ENCODE peak calls at places on chromosomes 2 and 18, in nine cellular contexts. Q is activated gamma-delta T cell treated with Interleukin-2 at 50 U/mL for 16 hours; R is stimulated activated CD4-positive, alpha-beta T cell treated with anti-CD3 and anti-CD28 coated beads, Interleukin-2, amount 100 ng/mL, for 48 hours; J is psoas muscle; F is Calu3; A is GM10248; E is neural crest cell; I is GM23338; M is dorsolateral prefrontal cortex. O is an unnamed sample.

GRCh38 chr2:202682274-202682673 is 47.5 kb downstream of the FAM117B start:
- DNase-seq in Q (no peak), I (peak; percentile 50), J (no peak), E (no peak), A (no peak), M (no peak), F (no peak), R (no peak), O (no peak)

GRCh38 chr2:1605102-1605501 is 139.2 kb downstream of the PXDN start:
- DNase-seq in J (peak; percentile 79), E (no peak), Q (no peak), F (no peak), M (peak; percentile 47), I (peak; percentile 22), A (no peak), R (no peak), O (peak; percentile 21)

GRCh38 chr2:8999802-9000201 is 3.7 kb downstream of the MBOAT2 start:
- DNase-seq in M (no peak), I (no peak), Q (no peak), R (no peak), J (no peak), A (no peak), E (no peak), F (peak; percentile 26), O (no peak)

GRCh38 chr2:187462839-187463238 is 14.8 kb upstream of the CALCRL start:
- DNase-seq in R (no peak), A (no peak), J (no peak), I (no peak), E (no peak), Q (no peak), M (no peak), F (no peak), O (no peak)

GRCh38 chr2:208399201-208399600 is 7.4 kb upstream of the PTH2R start:
- DNase-seq in J (no peak), E (no peak), A (no peak), F (no peak), M (no peak), I (no peak), Q (no peak), R (no peak), O (no peak)

GRCh38 chr2:215619022-215619958 is 183.4 kb upstream of the FN1 start:
- DNase-seq in J (no peak), A (no peak), I (peak; percentile 45), Q (no peak), E (no peak), M (no peak), R (peak; percentile 4), F (peak; percentile 34), O (peak; percentile 27)

GRCh38 chr2:136424112-136424511 is 306.2 kb upstream of the CXCR4 start:
- DNase-seq in Q (peak; percentile 17), F (no peak), E (no peak), M (no peak), R (no peak), I (no peak), J (no peak), A (no peak), O (no peak)

GRCh38 chr2:12289105-12289802 is 427.5 kb upstream of the TRIB2 start:
- DNase-seq in E (no peak), F (no peak), R (no peak), Q (no peak), I (no peak), M (no peak), J (no peak), A (no peak), O (no peak)

GRCh38 chr18:61554117-61554776 is 221.0 kb downstream of the CDH20 start:
- DNase-seq in Q (peak; percentile 12), M (no peak), J (peak; percentile 54), F (no peak), E (no peak), A (no peak), I (peak; percentile 22), R (no peak), O (no peak)

GRCh38 chr2:193847140-193847539 is 1652.4 kb upstream of the TMEFF2 start:
- DNase-seq in F (no peak), A (no peak), M (no peak), E (no peak), Q (no peak), R (no peak), I (no peak), J (no peak), O (no peak)

GRCh38 chr18:43563780-43564179 is 286.5 kb upstream of the SYT4 start:
- DNase-seq in A (no peak), Q (no peak), E (peak; percentile 32), R (no peak), M (peak; percentile 52), J (no peak), I (peak; percentile 75), F (peak; percentile 51), O (peak; percentile 18)

GRCh38 chr18:79487198-79488165 is 91.8 kb downstream of the NFATC1 start:
- DNase-seq in J (peak; percentile 50), F (no peak), R (no peak), A (no peak), Q (no peak), I (no peak), M (no peak), E (no peak), O (no peak)

GRCh38 chr18:70220628-70221027 is 15.1 kb upstream of the RTTN start:
- DNase-seq in I (no peak), R (no peak), Q (no peak), M (no peak), A (no peak), F (no peak), E (no peak), J (no peak), O (no peak)

GRCh38 chr2:44941551-44942234 is at the start of gene SIX3:
- DNase-seq in I (peak; percentile 78), E (no peak), R (no peak), A (peak; percentile 80), J (no peak), F (peak; percentile 48), M (no peak), Q (no peak), O (peak; percentile 80)

GRCh38 chr2:64551851-64552250 is 27.7 kb downstream of the AFTPH start:
- DNase-seq in A (no peak), E (no peak), J (no peak), M (no peak), R (no peak), F (no peak), I (no peak), Q (no peak), O (no peak)

GRCh38 chr2:237320801-237321563 is 93.0 kb downstream of the COL6A3 start:
- DNase-seq in J (peak; percentile 91), R (no peak), Q (no peak), I (no peak), A (no peak), M (no peak), F (no peak), E (no peak), O (no peak)

GRCh38 chr2:210956101-210956500 is 399.7 kb downstream of the CPS1 start:
- DNase-seq in J (no peak), E (no peak), F (no peak), M (no peak), R (no peak), A (no peak), I (no peak), Q (no peak), O (no peak)

GRCh38 chr2:33620-34019 is 12.7 kb downstream of the FAM110C start:
- DNase-seq in F (peak; percentile 61), Q (peak; percentile 47), I (no peak), R (peak; percentile 18), E (no peak), M (no peak), J (no peak), A (no peak), O (no peak)

GRCh38 chr2:84840306-84840705 is 40.6 kb downstream of the TRABD2A start:
- DNase-seq in J (no peak), F (no peak), M (no peak), Q (no peak), I (peak; percentile 21), E (no peak), R (no peak), A (no peak), O (no peak)

GRCh38 chr2:199882667-199883066 is 28.4 kb upstream of the C2orf69 start:
- DNase-seq in A (no peak), R (no peak), M (no peak), E (no peak), F (no peak), I (no peak), J (no peak), Q (no peak), O (no peak)

GRCh38 chr2:17518212-17519154 is at the start of gene RAD51AP2:
- DNase-seq in F (peak; percentile 70), I (peak; percentile 95), R (no peak), A (peak; percentile 86), Q (no peak), E (peak; percentile 80), J (peak; percentile 93), M (peak; percentile 96), O (peak; percentile 81)

GRCh38 chr18:2680216-2680792 is 24.8 kb downstream of the SMCHD1 start:
- DNase-seq in J (no peak), Q (no peak), A (no peak), E (no peak), F (no peak), I (no peak), R (no peak), M (no peak), O (no peak)

GRCh38 chr2:47169784-47170183 is 14.7 kb upstream of the STPG4 start:
- DNase-seq in R (no peak), J (no peak), M (no peak), A (no peak), Q (no peak), I (no peak), F (no peak), E (no peak), O (no peak)

GRCh38 chr2:186995092-186995491 is 146.1 kb upstream of the ZSWIM2 start:
- DNase-seq in E (no peak), Q (no peak), J (no peak), M (no peak), F (no peak), R (no peak), A (no peak), I (no peak), O (no peak)

GRCh38 chr2:140797718-140798117 is 1333.1 kb downstream of the LRP1B start:
- DNase-seq in R (no peak), J (no peak), Q (no peak), I (no peak), F (no peak), M (no peak), A (peak; percentile 24), E (no peak), O (no peak)

GRCh38 chr18:24734058-24734457 is 273.6 kb downstream of the HRH4 start:
- DNase-seq in Q (no peak), M (peak; percentile 75), E (peak; percentile 28), R (no peak), I (peak; percentile 58), J (no peak), A (no peak), F (peak; percentile 19), O (no peak)

GRCh38 chr2:174546519-174547506 is 50.8 kb downstream of the WIPF1 start:
- DNase-seq in I (peak; percentile 82), M (no peak), J (no peak), E (no peak), F (peak; percentile 39), A (peak; percentile 52), R (no peak), Q (no peak), O (peak; percentile 49)

GRCh38 chr2:147520817-147521216 is 324.0 kb upstream of the ACVR2A start:
- DNase-seq in I (no peak), F (no peak), M (no peak), Q (no peak), R (no peak), A (no peak), J (no peak), E (no peak), O (no peak)

O was measured in BE2C.